ENCODE peak calls at places on chromosomes 4 and X, in five cellular contexts. G is activated CD4-positive, alpha-beta T cell treated with anti-CD3 and anti-CD28 coated beads, Interleukin-2, amount 50 U/mL, for 24 hours; S is sigmoid colon; N is adrenal gland; D is heart left ventricle. X is an unnamed sample.

GRCh38 chr4:165765053-165765452 is 108.0 kb upstream of the TLL1 start:
- DNase-seq in D (no peak), G (no peak), S (no peak), N (no peak), X (no peak)

GRCh38 chrX:15269618-15270521 is at the start of gene ASB9:
- DNase-seq in N (peak; percentile 52), S (no peak), D (peak; percentile 41), G (no peak), X (no peak)

GRCh38 chr4:164856396-164856795 is 20.6 kb upstream of the APELA start:
- DNase-seq in D (no peak), S (no peak), G (no peak), N (no peak), X (no peak)

GRCh38 chr4:105957680-105958079 is 62.4 kb downstream of the NPNT start:
- DNase-seq in S (no peak), D (no peak), G (no peak), N (no peak), X (no peak)

GRCh38 chr4:150906987-150907633 is 108.0 kb downstream of the LRBA start:
- DNase-seq in N (no peak), S (no peak), D (peak; percentile 8), G (no peak), X (no peak)

GRCh38 chr4:8911311-8912088 is 39.9 kb upstream of the HMX1 start:
- DNase-seq in G (no peak), S (peak; percentile 56), D (no peak), N (no peak), X (peak; percentile 19)

GRCh38 chrX:1743105-1743504 is 128.2 kb downstream of the ASMT start:
- DNase-seq in N (no peak), D (no peak), G (no peak), S (no peak), X (no peak)

GRCh38 chrX:12894074-12894691 is 12.2 kb upstream of the TLR8 start:
- DNase-seq in S (no peak), N (no peak), G (no peak), D (no peak), X (no peak)

GRCh38 chrX:10048695-10049094 is 81.5 kb downstream of the CLDN34 start:
- DNase-seq in G (no peak), S (no peak), N (no peak), D (no peak), X (no peak)

GRCh38 chr4:104677122-104677521 is 182.4 kb upstream of the CXXC4 start:
- DNase-seq in S (no peak), N (no peak), D (no peak), G (no peak), X (no peak)

GRCh38 chr4:72525938-72526337 is 43.1 kb downstream of the ADAMTS3 start:
- DNase-seq in D (peak; percentile 80), G (no peak), S (no peak), N (peak; percentile 89), X (no peak)

GRCh38 chr4:64718091-64718490 is 308.8 kb upstream of the TECRL start:
- DNase-seq in N (no peak), S (no peak), G (no peak), D (no peak), X (no peak)

GRCh38 chrX:13078739-13079444 is 34.5 kb upstream of the FAM9C start:
- DNase-seq in D (peak; percentile 52), G (no peak), N (no peak), S (peak; percentile 72), X (no peak)

GRCh38 chrX:130726661-130727060 is 176.3 kb downstream of the ENOX2 start:
- DNase-seq in D (no peak), S (no peak), G (no peak), N (no peak), X (no peak)

GRCh38 chr4:4989083-4989622 is 30.1 kb downstream of the CYTL1 start:
- DNase-seq in N (no peak), S (no peak), G (no peak), D (no peak), X (no peak)

GRCh38 chr4:83112239-83112638 is 2.3 kb downstream of the PLAC8 start:
- DNase-seq in G (no peak), N (no peak), D (no peak), S (no peak), X (no peak)

GRCh38 chr4:183541081-183542045 is 36.5 kb downstream of the ING2 start:
- DNase-seq in N (no peak), S (no peak), D (no peak), G (no peak), X (no peak)

GRCh38 chrX:9739130-9739529 is 26.5 kb downstream of the GPR143 start:
- DNase-seq in D (no peak), N (no peak), S (no peak), G (no peak), X (no peak)

GRCh38 chr4:155676430-155676825 is 9.8 kb downstream of the GUCY1A1 start:
- DNase-seq in S (no peak), G (no peak), N (no peak), D (no peak), X (no peak)

GRCh38 chr4:108352664-108353308 is 184.1 kb upstream of the LEF1 start:
- DNase-seq in G (no peak), D (no peak), S (no peak), N (no peak), X (no peak)